ENCODE peak calls at places on chromosomes 2 and 18, in five cellular contexts. K is heart left ventricle, S is kidney, E is neural progenitor cell, X is esophagus squamous epithelium. O is an unnamed sample.
A peak's percentile ranks its signal among the peaks of the same experiment; 100 is the strongest.

GRCh38 chr2:232235716-232236115 is 142.8 kb upstream of the ALPP start:
- DNase-seq in K (no peak), S (no peak), E (peak; percentile 70), X (no peak), O (no peak)

GRCh38 chr2:196849895-196850294 is 40.7 kb upstream of the C2orf66 start:
- DNase-seq in K (no peak), S (no peak), E (peak; percentile 11), X (no peak), O (no peak)

GRCh38 chr18:75183524-75183923 is 25.4 kb downstream of the PTGR3 start:
- DNase-seq in K (no peak), S (no peak), E (no peak), X (no peak), O (no peak)

GRCh38 chr18:26804474-26804873 is 61.0 kb downstream of the AQP4 start:
- DNase-seq in K (no peak), S (no peak), E (peak; percentile 75), X (no peak), O (no peak)

GRCh38 chr2:27765621-27766286 is 5.8 kb upstream of the MRPL33 start:
- DNase-seq in K (peak; percentile 82), S (peak; percentile 93), E (no peak), X (no peak), O (peak; percentile 51)

GRCh38 chr18:23779696-23780303 is 90.5 kb downstream of the LAMA3 start:
- DNase-seq in K (no peak), S (no peak), E (no peak), X (no peak), O (no peak)

GRCh38 chr18:45046226-45046625 is 365.5 kb downstream of the SETBP1 start:
- DNase-seq in K (no peak), S (no peak), E (no peak), X (no peak), O (no peak)

GRCh38 chr2:181972431-181973190 is 13.0 kb upstream of the PPP1R1C start:
- DNase-seq in K (no peak), S (no peak), E (no peak), X (no peak), O (no peak)

GRCh38 chr2:84338069-84338468 is 121.0 kb downstream of the SUCLG1 start:
- DNase-seq in K (no peak), S (no peak), E (no peak), X (no peak), O (no peak)

GRCh38 chr2:71395471-71395870 is 57.9 kb upstream of the DYSF start:
- DNase-seq in K (no peak), S (no peak), E (no peak), X (no peak), O (no peak)

GRCh38 chr2:20650412-20650879 is 452 bp downstream of the HS1BP3 start:
- DNase-seq in K (peak; percentile 69), S (peak; percentile 82), E (peak; percentile 78), X (no peak), O (no peak)

GRCh38 chr2:84467389-84467788 is 8.3 kb upstream of the SUCLG1 start:
- DNase-seq in K (no peak), S (no peak), E (no peak), X (no peak), O (no peak)

GRCh38 chr18:62199629-62200028 is 12.6 kb downstream of the RELCH start:
- DNase-seq in K (no peak), S (no peak), E (no peak), X (no peak), O (no peak)

GRCh38 chr2:95734976-95735890 is 143.4 kb downstream of the TRIM43 start:
- DNase-seq in K (no peak), S (no peak), E (no peak), X (no peak), O (no peak)

GRCh38 chr2:232320038-232320790 is 58.3 kb upstream of the ALPP start:
- DNase-seq in K (no peak), S (no peak), E (no peak), X (no peak), O (no peak)

GRCh38 chr2:70688427-70688826 is 79.6 kb downstream of the ADD2 start:
- DNase-seq in K (no peak), S (no peak), E (no peak), X (no peak), O (no peak)

GRCh38 chr18:6855767-6856166 is 126.3 kb downstream of the ARHGAP28 start:
- DNase-seq in K (no peak), S (peak; percentile 58), E (no peak), X (no peak), O (no peak)

GRCh38 chr2:135258193-135258592 is 206.1 kb downstream of the RAB3GAP1 start:
- DNase-seq in K (no peak), S (no peak), E (no peak), X (no peak), O (no peak)

GRCh38 chr2:100781523-100782375 is 38.2 kb upstream of the NPAS2 start:
- DNase-seq in K (no peak), S (peak; percentile 56), E (no peak), X (no peak), O (no peak)
- H3K4me1 ChIP-seq in K (peaks cover 19% of the 10 kb centered on the region), S (peaks cover 7% of the 10 kb centered on the region), E (peaks cover 7% of the 10 kb centered on the region), X (peaks cover 15% of the 10 kb centered on the region), O (peaks cover 9% of the 10 kb centered on the region)

GRCh38 chr2:38889575-38889974 is at the start of gene ARHGEF33:
- DNase-seq in K (no peak), S (no peak), E (no peak), X (no peak), O (no peak)
- H3K27ac ChIP-seq in K (no peak within 1 kb of the TSS), S (no peak within 1 kb of the TSS), E (no peak within 1 kb of the TSS), X (no peak within 1 kb of the TSS), O (no peak within 1 kb of the TSS)

DNA sequence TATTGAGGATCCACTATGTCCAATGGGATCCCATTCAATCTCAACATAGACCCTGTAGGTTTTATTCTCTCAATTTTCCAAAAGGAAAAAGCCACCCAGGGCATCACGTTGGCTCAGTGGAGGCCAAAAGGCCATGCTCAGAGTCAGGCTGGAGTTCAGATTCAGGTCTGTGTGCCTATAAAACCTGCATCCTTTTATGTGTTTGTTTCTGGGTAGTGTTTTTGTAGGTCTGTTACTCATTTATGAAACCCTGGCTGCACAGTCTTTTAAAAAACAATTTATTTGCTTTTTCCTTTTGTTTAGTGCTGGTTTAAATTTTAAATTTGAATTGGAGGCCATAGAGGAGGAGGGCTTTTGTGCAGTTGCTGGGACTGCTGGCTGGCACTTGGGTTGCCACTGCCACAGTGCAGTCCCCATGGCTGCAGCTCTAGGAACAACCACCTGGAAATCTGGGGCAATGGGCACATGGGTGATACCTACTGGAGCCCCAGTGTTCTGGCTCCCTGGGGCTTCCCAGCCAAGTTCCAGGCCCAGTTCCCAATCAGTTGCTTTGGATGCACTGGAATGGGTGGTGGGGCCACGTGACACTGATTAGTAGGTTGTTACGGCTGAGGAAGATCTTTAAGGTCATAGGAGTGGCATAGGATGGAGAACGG is 31.3 kb downstream of the IL1R2 start:
- DNase-seq in K (no peak), S (no peak), E (no peak), X (no peak), O (no peak)
- H3K4me1 ChIP-seq in K (peaks cover 41% of the 10 kb centered on the region), S (peaks cover 15% of the 10 kb centered on the region), E (no peaks in the 10 kb centered on the region), X (peaks cover 49% of the 10 kb centered on the region), O (peaks cover 8% of the 10 kb centered on the region)

DNA sequence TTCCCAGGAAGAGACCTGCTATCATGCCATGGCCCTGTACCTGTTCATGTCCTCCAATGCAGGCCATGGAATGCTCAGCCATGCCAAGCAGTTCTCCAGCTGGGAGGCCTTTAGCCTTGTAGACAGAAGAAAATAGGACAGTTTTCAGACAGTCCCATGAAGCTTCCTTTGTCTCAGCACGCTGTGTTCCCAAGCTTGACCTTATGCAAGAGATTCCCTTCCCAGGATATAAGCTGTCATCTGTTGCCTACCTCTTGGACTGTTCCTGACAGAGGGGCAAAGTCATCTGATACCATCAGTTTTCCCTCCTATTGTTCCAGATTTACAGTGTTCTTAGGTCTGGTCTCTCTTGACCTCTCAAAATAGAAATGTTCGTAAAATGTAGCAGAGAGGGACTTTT is 96.6 kb upstream of the EML6 start:
- DNase-seq in K (no peak), S (no peak), E (no peak), X (no peak), O (no peak)
- H3K27ac ChIP-seq in K (peak overlapping the region; percentile 59), S (peak overlapping the region; percentile 71), E (no peak overlapping the region), X (no peak overlapping the region), O (no peak overlapping the region)

GRCh38 chr2:138997346-138997745 is 217.2 kb upstream of the NXPH2 start:
- DNase-seq in K (no peak), S (no peak), E (no peak), X (no peak), O (no peak)
- H3K4me1 ChIP-seq in K (no peaks in the 10 kb centered on the region), S (no peaks in the 10 kb centered on the region), E (peaks cover 4% of the 10 kb centered on the region), X (no peaks in the 10 kb centered on the region), O (no peaks in the 10 kb centered on the region)

GRCh38 chr2:177315303-177315887 is 50.9 kb upstream of the NFE2L2 start:
- DNase-seq in K (no peak), S (no peak), E (no peak), X (no peak), O (no peak)

GRCh38 chr2:177313162-177313781 is 48.7 kb upstream of the NFE2L2 start:
- DNase-seq in K (no peak), S (no peak), E (no peak), X (no peak), O (no peak)

GRCh38 chr2:177314722-177315264 is 50.3 kb upstream of the NFE2L2 start:
- DNase-seq in K (no peak), S (no peak), E (no peak), X (no peak), O (no peak)

GRCh38 chr2:177312562-177312961 is 48.0 kb upstream of the NFE2L2 start:
- DNase-seq in K (no peak), S (no peak), E (no peak), X (no peak), O (no peak)

DNA sequence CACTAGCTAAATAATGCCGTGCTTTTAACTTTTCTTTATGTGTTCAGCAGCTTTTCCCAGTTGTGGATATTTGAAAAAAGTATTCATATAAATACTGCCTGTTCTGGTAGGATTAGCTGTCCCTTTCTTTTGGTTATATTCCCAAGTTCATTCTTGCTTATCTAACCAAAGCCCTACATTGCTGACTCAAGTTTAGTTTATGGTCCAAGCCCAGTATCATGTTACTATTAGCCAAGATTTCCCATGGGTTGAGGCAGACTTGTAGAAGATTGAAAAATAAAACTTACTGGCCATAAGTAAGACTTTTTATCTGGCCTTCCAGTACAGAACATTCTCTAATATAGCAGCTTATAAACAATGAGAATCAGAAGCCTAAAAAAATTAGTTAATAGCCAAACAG is 49.7 kb upstream of the NFE2L2 start:
- DNase-seq in K (no peak), S (no peak), E (no peak), X (no peak), O (no peak)
- H3K27ac ChIP-seq in K (no peak overlapping the region), S (peak overlapping the region; percentile 59), E (no peak overlapping the region), X (peak overlapping the region; percentile 85), O (peak overlapping the region; percentile 30)

GRCh38 chr2:201116115-201116958 is at the start of gene CFLAR:
- DNase-seq in K (peak; percentile 89), S (peak; percentile 94), E (peak; percentile 58), X (no peak), O (peak; percentile 67)
- H3K4me1 ChIP-seq in K (peaks cover 25% of the 10 kb centered on the region), S (peaks cover 4% of the 10 kb centered on the region), E (peaks cover 11% of the 10 kb centered on the region), X (peaks cover 59% of the 10 kb centered on the region), O (no peaks in the 10 kb centered on the region)